ENCODE peak calls at places on chromosome 9, in nine cellular contexts. H, Z, M, O, D, E, J, P and B are unnamed samples.

GRCh38 chr9:4494337-4494736 is 4.1 kb downstream of the SLC1A1 start:
- DNase-seq in H (no peak), Z (no peak), P (no peak), M (no peak), O (no peak), D (no peak), E (no peak), J (no peak), B (no peak)

GRCh38 chr9:90835206-90835605 is 33.6 kb downstream of the SYK start:
- DNase-seq in J (no peak), E (no peak), O (no peak), P (no peak), Z (no peak), D (no peak), H (no peak), M (no peak), B (no peak)

GRCh38 chr9:17839744-17840143 is 260.9 kb downstream of the SH3GL2 start:
- DNase-seq in E (no peak), J (no peak), M (no peak), P (no peak), O (no peak), D (no peak), Z (no peak), H (no peak), B (no peak)

GRCh38 chr9:34254966-34255825 is 73.9 kb downstream of the KIF24 start:
- DNase-seq in P (no peak), E (peak), Z (no peak), O (no peak), J (peak), D (no peak), H (no peak), M (no peak), B (no peak)

GRCh38 chr9:130305381-130305780 is 39.8 kb downstream of the HMCN2 start:
- DNase-seq in D (no peak), Z (no peak), P (no peak), M (no peak), E (no peak), J (no peak), H (no peak), O (no peak), B (no peak)

GRCh38 chr9:135533674-135534073 is 12.3 kb upstream of the OBP2A start:
- DNase-seq in O (no peak), E (no peak), J (no peak), D (peak), Z (no peak), M (no peak), H (no peak), P (no peak), B (no peak)

GRCh38 chr9:113509463-113509862 is 45.9 kb downstream of the RGS3 start:
- DNase-seq in O (no peak), M (no peak), P (no peak), Z (no peak), D (no peak), E (peak), J (no peak), H (no peak), B (peak)

GRCh38 chr9:77945798-77946197 is 85.8 kb downstream of the GNAQ start:
- DNase-seq in E (peak), P (no peak), M (no peak), Z (no peak), O (no peak), D (no peak), J (no peak), H (no peak), B (peak)

GRCh38 chr9:83106272-83106671 is 43.3 kb upstream of the RASEF start:
- DNase-seq in O (no peak), M (no peak), Z (no peak), H (no peak), P (no peak), E (no peak), D (no peak), J (no peak), B (no peak)

GRCh38 chr9:68844623-68845612 is 139.9 kb downstream of the PIP5K1B start:
- DNase-seq in Z (peak), J (peak), M (peak), D (peak), H (peak), E (peak), P (peak), O (no peak), B (peak)

GRCh38 chr9:17380126-17380861 is 198.6 kb upstream of the SH3GL2 start:
- DNase-seq in J (no peak), M (no peak), O (no peak), D (no peak), P (no peak), Z (no peak), H (no peak), E (no peak), B (no peak)

GRCh38 chr9:134707031-134707680 is 65.6 kb downstream of the COL5A1 start:
- DNase-seq in Z (no peak), O (peak), P (peak), E (peak), D (peak), M (no peak), J (peak), H (peak), B (peak)

GRCh38 chr9:136671646-136672430 is 9.1 kb downstream of the EGFL7 start:
- DNase-seq in D (peak), Z (no peak), H (peak), E (no peak), M (peak), O (no peak), J (peak), P (peak), B (peak)

GRCh38 chr9:104094534-104095020 is 468 bp downstream of the SMC2 start:
- DNase-seq in Z (no peak), D (no peak), J (no peak), M (peak), P (no peak), E (no peak), H (no peak), O (no peak), B (no peak)

GRCh38 chr9:120693609-120694008 is 20.7 kb downstream of the MEGF9 start:
- DNase-seq in H (no peak), P (no peak), J (no peak), D (no peak), Z (no peak), E (peak), O (no peak), M (peak), B (no peak)

GRCh38 chr9:130498918-130499698 is 54.3 kb downstream of the ASS1 start:
- DNase-seq in M (no peak), P (no peak), Z (no peak), E (no peak), J (peak), H (peak), D (no peak), O (peak), B (no peak)

GRCh38 chr9:98658965-98659364 is 49.8 kb downstream of the GABBR2 start:
- DNase-seq in M (no peak), P (no peak), O (no peak), D (no peak), E (peak), Z (no peak), J (no peak), H (no peak), B (no peak)

GRCh38 chr9:69186841-69187611 is 12.9 kb downstream of the TJP2 start:
- DNase-seq in H (no peak), O (no peak), M (no peak), J (no peak), D (no peak), E (peak), Z (no peak), P (no peak), B (peak)

GRCh38 chr9:136776947-136777346 is 12.6 kb upstream of the LCN15 start:
- DNase-seq in J (no peak), M (no peak), D (no peak), Z (no peak), E (no peak), H (no peak), O (no peak), P (no peak), B (no peak)

GRCh38 chr9:124040935-124041816 is 29.6 kb downstream of the LHX2 start:
- DNase-seq in M (peak), O (peak), Z (peak), P (no peak), D (peak), J (peak), E (no peak), H (peak), B (peak)

GRCh38 chr9:107465467-107466451 is 23.8 kb downstream of the KLF4 start:
- DNase-seq in P (peak), E (peak), M (peak), Z (no peak), O (peak), J (peak), D (peak), H (peak), B (peak)

GRCh38 chr9:18811171-18811570 is 221.8 kb downstream of the SAXO1 start:
- DNase-seq in O (no peak), P (no peak), H (no peak), Z (no peak), J (no peak), M (no peak), D (no peak), E (no peak), B (no peak)

GRCh38 chr9:87107072-87107471 is 159.8 kb upstream of the GAS1 start:
- DNase-seq in J (no peak), P (peak), E (peak), H (no peak), M (no peak), Z (no peak), O (no peak), D (no peak), B (no peak)

GRCh38 chr9:123663529-123663928 is 266.4 kb downstream of the DENND1A start:
- DNase-seq in E (no peak), D (no peak), M (no peak), J (no peak), Z (no peak), H (no peak), O (no peak), P (no peak), B (no peak)

GRCh38 chr9:35923598-35923926 is 14.3 kb downstream of the SPAAR start:
- DNase-seq in P (no peak), J (no peak), E (no peak), O (no peak), M (no peak), Z (no peak), D (no peak), H (no peak), B (no peak)

GRCh38 chr9:109114670-109115069 is 5.1 kb downstream of the TMEM245 start:
- DNase-seq in M (no peak), O (no peak), E (peak), H (no peak), J (no peak), Z (no peak), D (no peak), P (no peak), B (peak)

GRCh38 chr9:90095682-90096081 is 490.9 kb downstream of the GADD45G start:
- DNase-seq in D (no peak), P (no peak), J (peak), Z (no peak), H (peak), O (no peak), M (no peak), E (no peak), B (no peak)

GRCh38 chr9:89473762-89474469 is 24.0 kb downstream of the SEMA4D start:
- DNase-seq in O (no peak), M (no peak), P (no peak), H (no peak), J (no peak), Z (no peak), D (no peak), E (peak), B (no peak)

GRCh38 chr9:17349816-17350215 is 215.0 kb downstream of the CNTLN start:
- DNase-seq in Z (no peak), J (no peak), M (no peak), E (peak), D (no peak), P (no peak), O (no peak), H (no peak), B (no peak)

GRCh38 chr9:78865757-78866156 is 568.8 kb downstream of the PSAT1 start:
- DNase-seq in D (no peak), H (no peak), O (no peak), E (no peak), M (no peak), Z (no peak), P (no peak), J (no peak), B (no peak)

GRCh38 chr9:124006448-124007156 is 5.0 kb upstream of the LHX2 start:
- DNase-seq in J (no peak), O (no peak), P (no peak), E (no peak), D (no peak), H (no peak), Z (no peak), M (no peak), B (no peak)

GRCh38 chr9:21993893-21994525 is at the start of gene CDKN2A:
- DNase-seq in E (peak), Z (no peak), O (peak), J (peak), P (no peak), D (peak), H (peak), M (no peak), B (peak)

GRCh38 chr9:95031711-95032461 is 285.6 kb downstream of the FANCC start:
- DNase-seq in E (no peak), P (no peak), Z (no peak), O (peak), M (no peak), D (no peak), J (peak), H (no peak), B (no peak)

GRCh38 chr9:110922145-110922544 is 116.1 kb downstream of the LPAR1 start:
- DNase-seq in E (peak), D (no peak), H (no peak), M (no peak), O (no peak), J (no peak), P (peak), Z (no peak), B (no peak)

GRCh38 chr9:133584167-133584558 is 25.0 kb downstream of the FAM163B start:
- DNase-seq in O (peak), E (no peak), D (no peak), J (no peak), Z (no peak), H (no peak), P (no peak), M (no peak), B (no peak)

GRCh38 chr9:106038266-106039001 is 344.1 kb downstream of the TMEM38B start:
- DNase-seq in H (no peak), Z (no peak), M (no peak), D (no peak), J (no peak), P (no peak), E (no peak), O (no peak), B (no peak)

DNA sequence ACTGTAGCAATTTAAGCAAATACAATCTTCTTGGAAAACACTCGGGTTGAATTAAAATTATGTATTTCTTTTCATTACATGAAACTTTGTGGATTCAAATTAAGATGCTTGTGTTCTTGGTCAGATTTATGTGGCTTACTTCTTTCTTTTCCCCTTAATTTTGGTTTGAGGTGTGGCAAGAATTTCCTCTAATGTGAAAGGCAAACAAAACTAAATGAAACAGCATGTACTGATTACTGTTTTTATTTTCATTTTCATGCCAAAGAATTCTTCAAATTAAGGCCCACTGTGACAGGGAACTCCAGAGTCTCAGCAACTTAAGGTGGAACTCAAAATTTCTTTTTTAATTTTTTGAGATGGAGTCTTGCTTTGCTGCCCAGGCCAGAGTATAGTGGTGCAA is at the start of gene OMD:
- DNase-seq in O (no peak), Z (no peak), J (no peak), D (no peak), E (no peak), H (no peak), P (no peak), M (no peak), B (no peak)
- H3K27ac ChIP-seq in O (no peak), Z (no peak), J (no peak), D (peak), E (peak), H (peak), P (peak), M (no peak), B (no peak)

GRCh38 chr9:115640887-115641286 is 512.7 kb upstream of the PAPPA start:
- DNase-seq in Z (no peak), E (peak), H (no peak), M (no peak), J (no peak), P (no peak), O (no peak), D (no peak), B (peak)
- H3K27ac ChIP-seq in Z (no peak), E (no peak), H (no peak), M (no peak), J (no peak), P (peak), O (no peak), D (no peak), B (no peak)

DNA sequence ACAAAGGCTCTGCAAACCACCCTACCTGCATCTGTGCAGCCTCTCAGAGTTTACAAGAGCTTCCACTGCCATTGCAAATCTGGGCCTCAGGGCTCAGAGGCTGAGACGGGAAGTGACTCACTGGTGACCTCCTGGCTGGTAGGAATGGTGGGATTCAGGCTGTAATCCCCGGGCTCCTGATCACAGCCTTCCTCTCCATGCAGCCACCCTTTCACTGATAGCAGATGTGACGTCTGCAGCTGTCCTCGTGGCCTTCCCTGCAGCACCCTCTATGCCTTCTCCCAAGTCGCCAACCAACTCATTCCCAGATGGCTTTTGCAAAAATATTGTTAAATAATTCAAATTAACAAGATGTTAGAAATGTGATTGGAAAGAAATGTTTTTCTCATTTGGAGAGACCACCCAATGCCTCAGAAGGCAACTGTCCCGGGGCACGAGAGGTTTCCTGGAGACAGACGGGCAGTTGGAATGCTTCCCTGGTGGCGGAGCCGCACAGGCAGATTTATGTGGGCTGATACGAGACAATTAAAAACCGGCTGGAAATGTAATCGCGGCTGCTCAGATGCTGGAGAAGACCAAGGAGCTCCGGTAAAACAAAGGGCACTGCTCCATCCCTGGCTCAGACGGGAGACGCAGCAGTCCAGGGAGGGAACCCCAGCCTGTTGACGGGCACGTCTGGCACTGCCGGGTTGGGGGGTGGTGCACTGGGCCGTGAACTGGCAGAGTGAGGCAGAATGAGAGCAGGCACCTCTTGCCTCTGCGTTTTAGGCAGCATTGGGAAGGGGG is 34.4 kb upstream of the SLC25A51 start:
- DNase-seq in O (peak), E (peak), J (no peak), M (no peak), H (peak), P (peak), Z (no peak), D (peak), B (peak)
- H3K27ac ChIP-seq in O (peak), E (peak), J (no peak), M (peak), H (peak), P (peak), Z (peak), D (no peak), B (peak)

DNA sequence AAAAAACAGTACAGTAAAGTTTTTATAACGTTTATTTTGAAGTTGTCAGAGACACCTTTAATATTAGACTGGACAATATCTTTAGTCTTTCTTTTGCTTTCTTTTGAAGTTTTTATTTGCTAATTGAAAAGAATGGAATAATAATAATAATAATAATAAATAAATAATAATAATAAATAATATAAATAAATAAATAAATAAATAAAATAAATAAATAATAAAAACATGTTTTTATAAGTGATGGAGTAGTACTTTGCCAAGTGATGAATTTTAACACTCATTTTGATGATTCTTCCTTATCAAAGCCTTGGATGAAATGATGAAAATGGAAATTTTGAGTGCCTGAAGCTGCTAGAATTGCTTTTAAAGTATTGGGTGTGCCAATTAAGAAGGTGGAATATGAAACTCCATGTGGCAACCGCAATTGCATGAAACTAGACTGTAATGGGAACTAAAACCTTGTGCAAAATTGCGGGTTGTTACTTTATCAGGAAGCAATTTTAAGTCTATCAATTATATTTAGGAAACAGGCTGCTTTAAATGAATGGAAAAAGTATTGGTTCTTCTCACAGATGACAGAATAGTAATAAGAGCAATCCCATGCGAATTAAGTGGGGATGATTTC is 4.4 kb downstream of the ANXA1 start:
- DNase-seq in E (no peak), O (no peak), P (no peak), H (no peak), Z (no peak), M (no peak), J (no peak), D (no peak), B (no peak)
- H3K27ac ChIP-seq in E (no peak), O (peak), P (peak), H (peak), Z (peak), M (peak), J (no peak), D (no peak), B (no peak)

GRCh38 chr9:70484232-70485130 is 70.0 kb upstream of the KLF9 start:
- DNase-seq in D (no peak), H (peak), O (no peak), Z (peak), E (peak), P (peak), M (peak), J (peak), B (peak)

GRCh38 chr9:70480405-70480980 is 66.0 kb upstream of the KLF9 start:
- DNase-seq in M (no peak), J (peak), Z (no peak), H (peak), D (peak), E (peak), O (peak), P (no peak), B (peak)

GRCh38 chr9:70479880-70480291 is 65.4 kb upstream of the KLF9 start:
- DNase-seq in E (peak), M (no peak), O (no peak), P (no peak), J (peak), D (peak), H (peak), Z (no peak), B (peak)

GRCh38 chr9:70478963-70479641 is 64.6 kb upstream of the KLF9 start:
- DNase-seq in P (no peak), M (no peak), J (peak), E (peak), D (no peak), H (no peak), O (no peak), Z (no peak), B (peak)

GRCh38 chr9:70481471-70481870 is 67.0 kb upstream of the KLF9 start:
- DNase-seq in J (no peak), E (no peak), D (no peak), Z (no peak), O (no peak), P (no peak), H (no peak), M (no peak), B (no peak)
- H3K27ac ChIP-seq in J (peak), E (peak), D (peak), Z (no peak), O (peak), P (no peak), H (no peak), M (no peak), B (no peak)

GRCh38 chr9:128918921-128919320 is 1.9 kb upstream of the PHYHD1 start:
- DNase-seq in O (no peak), D (no peak), J (no peak), E (no peak), H (no peak), P (no peak), Z (no peak), M (no peak), B (no peak)
- H3K27ac ChIP-seq in O (peak), D (peak), J (no peak), E (no peak), H (no peak), P (peak), Z (no peak), M (peak), B (peak)